ENCODE peak calls at places on chromosomes 13 and 19, in ten cellular contexts. L is epithelial cell of esophagus, U is epithelial cell of proximal tubule, N is adrenal gland, K is upper lobe of left lung, C is HFF-Myc, O is left ventricle myocardium inferior, E is hepatocyte, S is H1, R is psoas muscle. A is an unnamed sample.

GRCh38 chr19:49142866-49143335 is 12.3 kb downstream of the HRC start:
- DNase-seq in K (peak), R (peak), L (peak), C (no peak), U (no peak), E (peak), N (peak), O (peak), S (no peak), A (peak)

GRCh38 chr19:7874080-7874856 is at the start of gene PRR36:
- DNase-seq in R (no peak), L (peak), K (peak), S (no peak), C (no peak), E (peak), U (no peak), O (no peak), N (no peak), A (no peak)

GRCh38 chr19:1630012-1630411 is 22.4 kb downstream of the TCF3 start:
- DNase-seq in L (no peak), R (no peak), C (no peak), N (no peak), S (no peak), O (no peak), E (no peak), K (peak), U (no peak), A (no peak)

GRCh38 chr13:99057310-99057975 is 79.6 kb upstream of the DOCK9 start:
- DNase-seq in O (no peak), E (no peak), N (peak), C (no peak), S (no peak), U (no peak), R (no peak), L (peak), K (no peak), A (no peak)

GRCh38 chr13:40402931-40403412 is 263.5 kb downstream of the FOXO1 start:
- DNase-seq in R (no peak), U (peak), E (no peak), C (no peak), K (no peak), O (no peak), S (no peak), N (no peak), L (peak), A (peak)

GRCh38 chr13:72726721-72727416 is 560 bp downstream of the MZT1 start:
- DNase-seq in S (no peak), E (peak), R (peak), U (no peak), L (peak), K (peak), O (peak), N (peak), C (no peak), A (no peak)

GRCh38 chr13:94129490-94129894 is 350.0 kb downstream of the DCT start:
- DNase-seq in L (no peak), C (no peak), U (no peak), O (no peak), S (no peak), R (no peak), E (no peak), K (no peak), N (no peak), A (no peak)

GRCh38 chr13:77323858-77324257 is 3.0 kb downstream of the MYCBP2 start:
- DNase-seq in R (no peak), U (no peak), E (no peak), O (no peak), L (no peak), S (no peak), N (no peak), C (no peak), K (no peak), A (no peak)

GRCh38 chr19:51919606-51920005 is 7.7 kb upstream of the ZNF613 start:
- DNase-seq in E (no peak), O (no peak), N (no peak), S (no peak), R (no peak), L (no peak), K (no peak), U (no peak), C (no peak), A (no peak)
- H3K4me3 ChIP-seq in E (no peak), O (no peak), N (no peak), S (no peak), R (no peak), L (no peak), K (no peak), U (no peak), C (no peak), A (no peak)

DNA sequence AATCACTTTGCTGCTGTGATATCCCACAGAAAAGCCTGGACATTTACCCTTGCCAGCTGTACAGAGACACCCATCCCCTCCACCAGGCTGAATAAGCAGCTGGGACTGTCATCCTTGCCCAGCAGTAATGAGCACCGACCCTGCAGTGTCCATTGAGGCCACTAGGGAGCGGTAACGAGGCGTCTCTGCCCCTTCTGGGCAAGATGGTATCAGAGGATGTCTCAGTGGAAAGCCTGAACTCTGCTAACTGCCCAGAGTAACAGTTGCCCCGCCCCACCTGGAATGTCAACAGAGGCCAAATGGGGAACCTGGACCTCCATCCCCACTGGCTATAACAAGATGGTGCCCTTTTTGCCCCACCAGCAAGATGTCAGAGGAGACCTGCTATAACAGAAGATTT is 22.8 kb upstream of the CEACAM20 start:
- DNase-seq in U (no peak), K (no peak), R (no peak), E (peak), S (peak), O (no peak), C (no peak), N (no peak), L (peak), A (no peak)
- TF ChIP-seq CTCF in U (peak), K (peak), R (peak), E (peak), S (peak), O (peak), C (peak), N (peak), L (peak), A (peak)

DNA sequence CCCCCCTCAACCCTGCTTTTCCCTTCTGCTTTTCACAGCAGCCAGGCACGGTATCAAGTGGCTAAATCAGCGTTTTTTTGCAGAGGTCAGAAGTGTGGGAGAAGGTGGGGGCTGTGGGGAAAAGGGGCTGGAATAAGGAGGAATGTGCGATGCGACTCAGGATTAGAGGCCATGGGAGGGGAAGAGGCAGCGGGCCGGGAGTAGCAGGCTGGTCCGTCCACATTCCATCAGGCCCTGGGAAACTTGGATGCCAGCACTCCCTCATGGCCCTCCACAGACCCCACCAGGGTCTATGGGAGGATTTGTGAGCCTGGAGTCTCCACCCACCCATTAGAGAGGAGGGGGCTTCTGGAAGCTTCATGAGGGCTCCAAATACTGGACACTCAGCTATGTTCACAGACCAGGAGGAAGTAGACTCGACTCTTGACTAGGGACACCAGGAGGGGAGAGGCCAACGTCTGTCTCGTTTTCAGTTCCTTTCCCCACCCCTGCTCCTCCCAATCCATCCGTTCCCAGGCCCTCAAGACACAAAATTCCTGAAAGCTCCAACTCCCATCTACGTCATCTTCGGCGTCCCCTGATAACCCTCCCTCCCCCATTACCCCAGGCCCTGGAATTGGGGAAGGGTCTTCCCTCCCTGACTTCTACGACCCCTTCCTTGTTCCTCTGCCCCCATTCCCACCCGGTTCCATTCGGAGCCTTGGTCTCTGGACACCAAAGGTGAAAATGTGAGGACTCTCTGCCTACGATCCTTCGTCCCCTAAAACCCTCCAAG is 3.3 kb upstream of the KCNC3 start:
- DNase-seq in N (no peak), K (no peak), L (no peak), S (no peak), U (no peak), R (peak), E (peak), C (no peak), O (no peak), A (no peak)
- H3K4me3 ChIP-seq in N (no peak), K (peak), L (no peak), S (peak), U (peak), R (peak), E (peak), C (no peak), O (peak), A (peak)

GRCh38 chr19:16338470-16339360 is 14.1 kb downstream of the KLF2 start:
- DNase-seq in N (peak), U (no peak), E (no peak), O (no peak), C (peak), K (peak), R (no peak), S (no peak), L (peak), A (peak)
- TF ChIP-seq CTCF in N (no peak), U (no peak), E (no peak), O (no peak), C (no peak), K (peak), R (no peak), S (no peak), L (no peak), A (no peak)

GRCh38 chr13:35700661-35701060 is 224.2 kb upstream of the MAB21L1 start:
- DNase-seq in R (no peak), O (no peak), U (no peak), E (no peak), S (no peak), N (no peak), K (no peak), C (no peak), L (no peak), A (no peak)
- H3K4me3 ChIP-seq in R (no peak), O (no peak), U (no peak), E (no peak), S (no peak), N (no peak), K (no peak), C (peak), L (no peak), A (no peak)